ENCODE peak calls at places on chromosomes 12 and 14, in nine cellular contexts. X is transverse colon, R is stomach, I is Peyer's patch, J is A549, B is spleen, L is gastrocnemius medialis, S is sigmoid colon, N is NB4. Y is an unnamed sample.

GRCh38 chr12:89863968-89864367 is 155.3 kb upstream of the ATP2B1 start:
- DNase-seq in X (no peak), R (no peak), I (no peak), J (no peak), B (no peak), L (no peak), S (no peak), N (peak; percentile 40), Y (no peak)

GRCh38 chr12:22974865-22975264 is 349.9 kb downstream of the ETNK1 start:
- DNase-seq in X (no peak), R (no peak), I (no peak), J (peak; percentile 15), B (no peak), L (no peak), S (no peak), N (peak; percentile 30), Y (no peak)

GRCh38 chr12:59626382-59626781 is 30.6 kb downstream of the SLC16A7 start:
- DNase-seq in X (no peak), R (no peak), I (no peak), J (no peak), B (no peak), L (no peak), S (no peak), N (no peak), Y (no peak)

GRCh38 chr12:107359382-107359781 is 266.0 kb upstream of the CRY1 start:
- DNase-seq in X (no peak), R (no peak), I (no peak), J (no peak), B (no peak), L (no peak), S (no peak), N (no peak), Y (no peak)

GRCh38 chr12:95077341-95077740 is 3.9 kb upstream of the NR2C1 start:
- DNase-seq in X (no peak), R (no peak), I (no peak), J (no peak), B (no peak), L (no peak), S (no peak), N (no peak), Y (no peak)

GRCh38 chr12:66164349-66164821 is 5.4 kb downstream of the TMBIM4 start:
- DNase-seq in X (no peak), R (no peak), I (no peak), J (no peak), B (no peak), L (no peak), S (no peak), N (no peak), Y (no peak)

GRCh38 chr12:6867407-6868210 is at the start of gene TPI1:
- DNase-seq in X (peak; percentile 90), R (peak; percentile 87), I (peak; percentile 94), J (peak; percentile 77), B (peak; percentile 92), L (peak; percentile 79), S (peak; percentile 96), N (peak; percentile 84), Y (peak; percentile 93)

GRCh38 chr14:79511146-79511545 is 700.2 kb downstream of the DIO2 start:
- DNase-seq in X (no peak), R (no peak), I (no peak), J (no peak), B (no peak), L (no peak), S (no peak), N (no peak), Y (no peak)

GRCh38 chr14:78029471-78030372 is 140.5 kb upstream of the NRXN3 start:
- DNase-seq in X (no peak), R (no peak), I (no peak), J (no peak), B (no peak), L (no peak), S (no peak), N (no peak), Y (no peak)

GRCh38 chr14:73168274-73168673 is 32.0 kb downstream of the PSEN1 start:
- DNase-seq in X (no peak), R (no peak), I (no peak), J (no peak), B (no peak), L (no peak), S (no peak), N (no peak), Y (no peak)

GRCh38 chr12:26274441-26275312 is 79.3 kb downstream of the SSPN start:
- DNase-seq in X (peak; percentile 78), R (peak; percentile 85), I (peak; percentile 88), J (peak; percentile 91), B (peak; percentile 87), L (peak; percentile 57), S (peak; percentile 95), N (peak; percentile 100), Y (peak; percentile 90)

GRCh38 chr12:19130224-19131019 is 889 bp downstream of the PLEKHA5 start:
- DNase-seq in X (peak; percentile 37), R (peak; percentile 34), I (peak; percentile 54), J (peak; percentile 31), B (peak; percentile 80), L (peak; percentile 3), S (peak; percentile 70), N (peak; percentile 62), Y (peak; percentile 69)
- TF ChIP-seq POLR2A in X (no peak), R (no peak), I (no peak), J (no peak), B (no peak), L (no peak), S (no peak), N (no peak), Y (no peak)

GRCh38 chr14:26199599-26200370 is 398.0 kb downstream of the NOVA1 start:
- DNase-seq in X (no peak), R (no peak), I (no peak), J (no peak), B (no peak), L (no peak), S (no peak), N (peak; percentile 76), Y (no peak)

GRCh38 chr14:26204362-26204953 is 393.4 kb downstream of the NOVA1 start:
- DNase-seq in X (no peak), R (no peak), I (no peak), J (no peak), B (no peak), L (no peak), S (no peak), N (no peak), Y (no peak)

GRCh38 chr14:26206640-26207039 is 391.2 kb downstream of the NOVA1 start:
- DNase-seq in X (no peak), R (no peak), I (no peak), J (no peak), B (no peak), L (no peak), S (no peak), N (no peak), Y (no peak)

GRCh38 chr14:26200675-26201074 is 397.2 kb downstream of the NOVA1 start:
- DNase-seq in X (no peak), R (no peak), I (no peak), J (no peak), B (no peak), L (no peak), S (no peak), N (no peak), Y (no peak)

GRCh38 chr14:26204954-26205479 is 392.8 kb downstream of the NOVA1 start:
- DNase-seq in X (peak; percentile 18), R (peak; percentile 25), I (no peak), J (no peak), B (peak; percentile 70), L (no peak), S (peak; percentile 72), N (no peak), Y (peak; percentile 9)
- H3K4me3 ChIP-seq in X (peak overlapping the region; percentile 49), R (peak overlapping the region; percentile 44), I (peak overlapping the region; percentile 47), J (no peak overlapping the region), B (peak overlapping the region; percentile 42), L (peak overlapping the region; percentile 36), S (peak overlapping the region; percentile 50), N (no peak overlapping the region), Y (peak overlapping the region; percentile 35)

DNA sequence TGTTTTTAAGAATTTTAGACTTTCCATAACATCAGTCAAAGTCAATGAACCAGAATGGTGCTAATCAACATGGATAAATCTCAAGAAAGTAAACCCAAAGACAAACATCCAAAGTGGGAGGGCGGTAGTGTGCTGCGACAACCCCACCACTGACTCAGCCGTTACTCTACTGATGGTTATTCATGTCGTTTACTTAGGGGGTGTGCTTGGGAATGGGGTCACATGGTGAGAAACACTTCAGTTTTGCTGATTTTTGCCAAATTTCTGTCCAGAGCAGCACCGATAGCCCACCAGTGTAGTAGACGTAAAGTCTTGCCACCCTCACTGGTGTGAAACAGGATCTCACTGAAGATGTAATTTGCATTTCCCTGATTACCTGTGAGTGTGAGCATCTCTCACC is 99.9 kb downstream of the ADGRD1 start:
- DNase-seq in X (no peak), R (no peak), I (no peak), J (no peak), B (no peak), L (no peak), S (no peak), N (no peak), Y (no peak)
- TF ChIP-seq POLR2A in X (no peak), R (no peak), I (no peak), J (no peak), B (no peak), L (no peak), S (no peak), N (no peak), Y (no peak)

GRCh38 chr12:55942577-55943136 is 11.7 kb downstream of the DGKA start:
- DNase-seq in X (no peak), R (no peak), I (no peak), J (no peak), B (no peak), L (no peak), S (no peak), N (no peak), Y (no peak)

GRCh38 chr12:55937956-55938355 is 7.0 kb downstream of the DGKA start:
- DNase-seq in X (no peak), R (no peak), I (no peak), J (no peak), B (no peak), L (no peak), S (no peak), N (no peak), Y (no peak)

GRCh38 chr12:55942055-55942454 is 11.1 kb downstream of the DGKA start:
- DNase-seq in X (no peak), R (no peak), I (no peak), J (no peak), B (no peak), L (no peak), S (no peak), N (no peak), Y (no peak)

GRCh38 chr12:55938826-55939501 is 8.0 kb downstream of the DGKA start:
- DNase-seq in X (no peak), R (no peak), I (no peak), J (no peak), B (no peak), L (no peak), S (no peak), N (no peak), Y (no peak)

DNA sequence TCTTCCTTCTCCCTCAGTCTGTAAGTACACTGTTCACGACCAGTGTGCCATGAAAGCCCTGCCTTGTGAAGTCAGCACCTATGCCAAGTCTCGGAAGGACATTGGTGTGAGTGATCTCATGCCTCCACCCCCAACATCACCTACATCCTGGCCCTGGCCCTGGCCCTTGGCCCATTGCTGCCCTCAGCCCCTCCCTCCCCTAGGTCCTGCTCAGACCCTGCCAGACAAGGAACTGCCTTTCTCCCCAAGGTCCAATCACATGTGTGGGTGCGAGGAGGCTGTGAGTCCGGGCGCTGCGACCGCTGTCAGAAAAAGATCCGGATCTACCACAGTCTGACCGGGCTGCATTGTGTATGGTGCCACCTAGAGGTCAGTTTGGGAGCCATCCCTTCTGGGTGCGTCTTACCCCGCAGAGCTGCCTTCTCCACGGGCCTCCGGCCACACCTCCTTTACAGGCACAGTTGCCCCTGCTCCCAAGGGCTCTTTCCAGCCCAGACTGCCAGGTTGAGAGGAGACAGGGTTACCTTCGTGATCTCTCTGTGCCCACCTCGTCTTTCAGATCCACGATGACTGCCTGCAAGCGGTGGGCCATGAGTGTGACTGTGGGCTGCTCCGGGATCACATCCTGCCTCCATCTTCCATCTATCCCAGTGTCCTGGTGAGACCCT is 9.2 kb downstream of the DGKA start:
- DNase-seq in X (peak; percentile 92), R (peak; percentile 91), I (peak; percentile 95), J (peak; percentile 87), B (peak; percentile 94), L (peak; percentile 66), S (peak; percentile 93), N (peak; percentile 92), Y (peak; percentile 87)
- H3K4me3 ChIP-seq in X (no peak overlapping the region), R (no peak overlapping the region), I (no peak overlapping the region), J (no peak overlapping the region), B (no peak overlapping the region), L (peak overlapping the region; percentile 43), S (peak overlapping the region; percentile 19), N (no peak overlapping the region), Y (peak overlapping the region; percentile 17)